ENCODE peak calls at places on chromosomes 7 and 10, in eight cellular contexts. R is right lobe of liver; P is choroid plexus epithelial cell; C is astrocyte of the hippocampus; Z is activated naive CD4-positive, alpha-beta T cell treated with anti-CD3 and anti-CD28 coated beads, Interleukin-2, amount 10 ng/mL, durations not matched to agents 7 days and 5 days; U is heart right ventricle; G is naive thymus-derived CD4-positive, alpha-beta T cell; Y is NCI-H524 treated with DMSO at 0.1 percent for 48 hours. V is an unnamed sample.

GRCh38 chr7:104142147-104142546 is 65.7 kb downstream of the ORC5 start:
- DNase-seq in G (no peak), C (peak), Z (no peak), U (no peak), P (no peak), R (no peak), Y (no peak), V (no peak)

GRCh38 chr7:137354361-137354760 is 10.8 kb upstream of the PTN start:
- DNase-seq in R (no peak), Y (no peak), G (no peak), Z (no peak), U (no peak), P (peak), C (peak), V (no peak)

GRCh38 chr7:2169923-2170575 is 62.7 kb downstream of the MAD1L1 start:
- DNase-seq in Y (no peak), U (no peak), G (no peak), P (no peak), R (no peak), C (peak), Z (no peak), V (no peak)

GRCh38 chr10:101710064-101710695 is 15.2 kb upstream of the FBXW4 start:
- DNase-seq in C (peak), Y (no peak), G (no peak), Z (no peak), U (no peak), R (no peak), P (peak), V (no peak)

GRCh38 chr10:118278649-118279048 is 63.5 kb downstream of the FAM204A start:
- DNase-seq in C (no peak), G (no peak), U (no peak), Z (no peak), P (peak), R (no peak), Y (no peak), V (no peak)

GRCh38 chr7:132815696-132816334 is 239.5 kb upstream of the PLXNA4 start:
- DNase-seq in U (no peak), C (peak), P (peak), R (no peak), Z (no peak), Y (no peak), G (no peak), V (no peak)

GRCh38 chr7:34902181-34902580 is 135.1 kb downstream of the DPY19L1 start:
- DNase-seq in Y (peak), U (no peak), Z (no peak), P (no peak), C (no peak), G (no peak), R (no peak), V (no peak)

GRCh38 chr7:112416127-112416526 is 34.1 kb upstream of the IFRD1 start:
- DNase-seq in U (no peak), P (peak), C (no peak), G (no peak), Z (no peak), Y (no peak), R (no peak), V (no peak)

GRCh38 chr7:32506266-32507054 is 11.2 kb downstream of the AVL9 start:
- DNase-seq in C (peak), R (no peak), G (no peak), U (no peak), Y (no peak), Z (no peak), P (peak), V (no peak)

GRCh38 chr10:100570518-100570865 is 34.7 kb downstream of the HIF1AN start:
- DNase-seq in Y (no peak), R (no peak), P (no peak), U (no peak), C (no peak), Z (no peak), G (no peak), V (no peak)

GRCh38 chr7:139618482-139619366 is 95.2 kb downstream of the CLEC2L start:
- DNase-seq in G (peak), Z (peak), Y (no peak), C (peak), P (peak), U (peak), R (no peak), V (peak)

GRCh38 chr10:124341768-124342135 is 77.0 kb downstream of the OAT start:
- DNase-seq in R (no peak), P (no peak), G (no peak), C (no peak), Z (no peak), Y (no peak), U (no peak), V (peak)

GRCh38 chr10:110269641-110270318 is 34.9 kb downstream of the SMNDC1 start:
- DNase-seq in Z (peak), R (peak), P (peak), G (peak), Y (no peak), U (no peak), C (peak), V (no peak)

GRCh38 chr7:157389951-157390730 is 53.3 kb downstream of the DNAJB6 start:
- DNase-seq in Y (no peak), R (peak), P (peak), C (peak), U (no peak), G (no peak), Z (peak), V (peak)

GRCh38 chr10:519055-519715 is 170.3 kb downstream of the DIP2C start:
- DNase-seq in U (no peak), Y (no peak), R (no peak), Z (no peak), C (no peak), P (no peak), G (no peak), V (no peak)

GRCh38 chr10:107144490-107144889 is 20.0 kb downstream of the SORCS1 start:
- DNase-seq in C (peak), P (no peak), U (no peak), G (no peak), Z (no peak), Y (no peak), R (no peak), V (no peak)

GRCh38 chr7:114081606-114082425 is 163.0 kb upstream of the PPP1R3A start:
- DNase-seq in U (no peak), R (no peak), Z (no peak), P (peak), C (peak), G (no peak), Y (no peak), V (no peak)

GRCh38 chr7:7176421-7177043 is 5.8 kb upstream of the C1GALT1 start:
- DNase-seq in C (peak), Y (no peak), G (no peak), R (no peak), P (peak), Z (no peak), U (no peak), V (no peak)

GRCh38 chr7:46970486-46970885 is 611.4 kb downstream of the TNS3 start:
- DNase-seq in G (no peak), Z (no peak), P (peak), Y (no peak), U (no peak), R (no peak), C (peak), V (no peak)

GRCh38 chr10:60788543-60788942 is 10.3 kb downstream of the CDK1 start:
- DNase-seq in Y (no peak), G (no peak), U (no peak), Z (no peak), P (no peak), C (no peak), R (no peak), V (no peak)

GRCh38 chr10:22677333-22677732 is 37.0 kb downstream of the PIP4K2A start:
- DNase-seq in R (no peak), Y (no peak), G (no peak), U (no peak), C (no peak), P (no peak), Z (no peak), V (no peak)

GRCh38 chr7:23204241-23204640 is 22.4 kb downstream of the NUP42 start:
- DNase-seq in P (no peak), G (no peak), R (no peak), Z (no peak), U (no peak), C (no peak), Y (no peak), V (no peak)

GRCh38 chr10:67306588-67307205 is 380.9 kb downstream of the LRRTM3 start:
- DNase-seq in R (no peak), G (no peak), Y (no peak), U (no peak), P (peak), Z (no peak), C (peak), V (no peak)

GRCh38 chr10:71548494-71548846 is 151.8 kb downstream of the CDH23 start:
- DNase-seq in Z (peak), Y (no peak), P (peak), C (peak), R (no peak), U (no peak), G (no peak), V (peak)

GRCh38 chr7:64888901-64889685 is 14.0 kb upstream of the ZNF273 start:
- DNase-seq in Y (no peak), U (peak), R (no peak), G (no peak), P (no peak), C (no peak), Z (peak), V (peak)

GRCh38 chr10:67818323-67818722 is 19.7 kb downstream of the DNAJC12 start:
- DNase-seq in Z (no peak), G (no peak), U (no peak), P (peak), R (no peak), Y (no peak), C (peak), V (no peak)

V was measured in activated CD4-positive, alpha-beta memory T cell treated with anti-CD3 and anti-CD28 coated beads, Interleukin-2, amount 10 ng/mL, durations not matched to agents 7 days and 5 days.